ENCODE peak calls at places on chromosomes 3 and 15, in four cellular contexts. E is foreskin fibroblast; G is hypothalamus; F is stimulated activated CD4-positive, alpha-beta T cell treated with anti-CD3 and anti-CD28 coated beads, Interleukin-12 subunit alpha, Interleukin-12 subunit beta, amount 100 ng/mL, for 4 hours. I is an unnamed sample.

GRCh38 chr3:194137314-194138097 is 1.6 kb downstream of the HES1 start:
- DNase-seq in E (peak; percentile 42), G (peak; percentile 44), F (peak; percentile 41), I (peak; percentile 63)

GRCh38 chr3:94099311-94099710 is 36.5 kb downstream of the NSUN3 start:
- DNase-seq in G (no peak), F (no peak), E (no peak), I (no peak)

GRCh38 chr15:69451951-69452701 is 492 bp upstream of the RPLP1 start:
- DNase-seq in E (peak; percentile 63), G (no peak), F (no peak), I (peak; percentile 70)

GRCh38 chr15:33662014-33662413 is 306.3 kb upstream of the CHRM5 start:
- DNase-seq in F (no peak), G (no peak), E (no peak), I (no peak)

GRCh38 chr3:14274999-14275961 is 96.7 kb downstream of the LSM3 start:
- DNase-seq in E (no peak), F (no peak), G (no peak), I (no peak)

GRCh38 chr15:100890850-100891249 is 11.2 kb downstream of the ALDH1A3 start:
- DNase-seq in E (no peak), G (no peak), F (no peak), I (no peak)

GRCh38 chr15:69305204-69305931 is 6.7 kb downstream of the PAQR5 start:
- DNase-seq in E (peak; percentile 97), F (no peak), G (no peak), I (peak; percentile 93)

GRCh38 chr15:89749526-89749925 is 1.5 kb downstream of the MESP1 start:
- DNase-seq in G (no peak), E (no peak), F (no peak), I (no peak)

GRCh38 chr15:39641187-39641889 is 60.5 kb downstream of the THBS1 start:
- DNase-seq in G (no peak), E (no peak), F (no peak), I (peak; percentile 57)

GRCh38 chr3:12253521-12253920 is 35.3 kb upstream of the PPARG start:
- DNase-seq in F (no peak), E (peak; percentile 40), G (no peak), I (no peak)

GRCh38 chr15:78872155-78872971 is at the start of gene MORF4L1:
- DNase-seq in E (peak; percentile 99), G (peak; percentile 96), F (peak; percentile 93), I (peak; percentile 95)

GRCh38 chr3:144119611-144120010 is 148.0 kb downstream of the DIPK2A start:
- DNase-seq in F (no peak), E (no peak), G (no peak), I (no peak)

GRCh38 chr15:92902020-92902419 is 1.9 kb downstream of the CHD2 start:
- DNase-seq in F (no peak), E (peak; percentile 39), G (no peak), I (no peak)

GRCh38 chr15:90021108-90021507 is 20.0 kb downstream of the ZNF710 start:
- DNase-seq in E (no peak), G (no peak), F (no peak), I (no peak)

GRCh38 chr3:9912294-9912935 is 4.5 kb upstream of the IL17RC start:
- DNase-seq in G (no peak), F (no peak), E (peak; percentile 80), I (peak; percentile 84)